ENCODE peak calls at places on chromosomes 2 and 18, in four cellular contexts. One of them, this sample, is unnamed.

GRCh38 chr2:218860950-218861381 is 1.4 kb downstream of the WNT6 start:
- DNase-seq in EL: peak; percentile 70
- DNase-seq in T-helper 17 cell: no peak
- DNase-seq in RKO: peak; percentile 92
- DNase-seq in this sample: no peak

GRCh38 chr2:120747281-120747680 is 11.6 kb downstream of the GLI2 start:
- DNase-seq in EL: no peak
- DNase-seq in RKO: no peak
- DNase-seq in T-helper 17 cell: no peak
- DNase-seq in this sample: no peak

GRCh38 chr18:23141022-23141999 is 6.0 kb downstream of the CABLES1 start:
- DNase-seq in T-helper 17 cell: no peak
- DNase-seq in EL: no peak
- DNase-seq in RKO: no peak
- DNase-seq in this sample: peak; percentile 80

GRCh38 chr18:24659837-24660720 is 199.6 kb downstream of the HRH4 start:
- DNase-seq in EL: peak; percentile 4
- DNase-seq in T-helper 17 cell: no peak
- DNase-seq in RKO: no peak
- DNase-seq in this sample: no peak

GRCh38 chr2:239543696-239544095 is 142.9 kb upstream of the HDAC4 start:
- DNase-seq in T-helper 17 cell: no peak
- DNase-seq in EL: no peak
- DNase-seq in RKO: no peak
- DNase-seq in this sample: no peak

GRCh38 chr2:112163541-112163981 is 25.4 kb downstream of the FBLN7 start:
- DNase-seq in EL: no peak
- DNase-seq in T-helper 17 cell: no peak
- DNase-seq in RKO: no peak
- DNase-seq in this sample: no peak

GRCh38 chr2:191622374-191623320 is 55.3 kb upstream of the NABP1 start:
- DNase-seq in RKO: no peak
- DNase-seq in T-helper 17 cell: no peak
- DNase-seq in EL: no peak
- DNase-seq in this sample: no peak

GRCh38 chr2:191675807-191676667 is 1.9 kb upstream of the NABP1 start:
- DNase-seq in T-helper 17 cell: peak; percentile 32
- DNase-seq in EL: no peak
- DNase-seq in RKO: no peak
- DNase-seq in this sample: peak; percentile 38

GRCh38 chr2:236334122-236334876 is 70.1 kb upstream of the ASB18 start:
- DNase-seq in RKO: no peak
- DNase-seq in T-helper 17 cell: no peak
- DNase-seq in EL: no peak
- DNase-seq in this sample: no peak

GRCh38 chr2:42961385-42961800 is 169.0 kb upstream of the HAAO start:
- DNase-seq in T-helper 17 cell: no peak
- DNase-seq in RKO: no peak
- DNase-seq in EL: no peak
- DNase-seq in this sample: no peak

GRCh38 chr2:134737671-134738070 is 18.9 kb upstream of the TMEM163 start:
- DNase-seq in RKO: no peak
- DNase-seq in T-helper 17 cell: no peak
- DNase-seq in EL: no peak
- DNase-seq in this sample: no peak

GRCh38 chr2:20573611-20574422 is 77.1 kb downstream of the HS1BP3 start:
- DNase-seq in T-helper 17 cell: no peak
- DNase-seq in RKO: no peak
- DNase-seq in EL: no peak
- DNase-seq in this sample: no peak

GRCh38 chr18:59220164-59220783 is 316 bp downstream of the GRP start:
- DNase-seq in EL: peak; percentile 18
- DNase-seq in RKO: no peak
- DNase-seq in T-helper 17 cell: no peak
- DNase-seq in this sample: no peak

GRCh38 chr18:69617888-69618287 is 217.2 kb downstream of the DOK6 start:
- DNase-seq in T-helper 17 cell: no peak
- DNase-seq in RKO: no peak
- DNase-seq in EL: peak; percentile 1
- DNase-seq in this sample: no peak

GRCh38 chr2:240528406-240529040 is 29.3 kb downstream of the ANKMY1 start:
- DNase-seq in RKO: no peak
- DNase-seq in T-helper 17 cell: no peak
- DNase-seq in EL: no peak
- DNase-seq in this sample: no peak

GRCh38 chr2:54613361-54613760 is 110.1 kb upstream of the EML6 start:
- DNase-seq in T-helper 17 cell: no peak
- DNase-seq in EL: no peak
- DNase-seq in RKO: no peak
- DNase-seq in this sample: no peak

GRCh38 chr2:240145461-240145860 is 5.0 kb upstream of the OTOS start:
- DNase-seq in T-helper 17 cell: no peak
- DNase-seq in RKO: no peak
- DNase-seq in EL: no peak
- DNase-seq in this sample: no peak

GRCh38 chr2:88554189-88554588 is 73.1 kb downstream of the EIF2AK3 start:
- DNase-seq in EL: no peak
- DNase-seq in RKO: peak; percentile 8
- DNase-seq in T-helper 17 cell: no peak
- DNase-seq in this sample: peak; percentile 43

GRCh38 chr2:188969236-188970032 is 4.7 kb upstream of the COL3A1 start:
- DNase-seq in EL: peak; percentile 76
- DNase-seq in T-helper 17 cell: no peak
- DNase-seq in RKO: peak; percentile 6
- DNase-seq in this sample: no peak

GRCh38 chr2:191114403-191114886 is 36.3 kb downstream of the STAT4 start:
- DNase-seq in T-helper 17 cell: no peak
- DNase-seq in RKO: peak; percentile 34
- DNase-seq in EL: peak; percentile 42
- DNase-seq in this sample: no peak

GRCh38 chr2:196367633-196368032 is 196.3 kb upstream of the STK17B start:
- DNase-seq in RKO: no peak
- DNase-seq in T-helper 17 cell: no peak
- DNase-seq in EL: no peak
- DNase-seq in this sample: no peak

GRCh38 chr2:96934096-96934495 is 52.3 kb downstream of the FAM178B start:
- DNase-seq in EL: no peak
- DNase-seq in RKO: no peak
- DNase-seq in T-helper 17 cell: no peak
- DNase-seq in this sample: no peak

GRCh38 chr2:73983322-73984202 is 1.1 kb upstream of the TET3 start:
- DNase-seq in RKO: peak; percentile 38
- DNase-seq in T-helper 17 cell: no peak
- DNase-seq in EL: no peak
- DNase-seq in this sample: no peak

GRCh38 chr2:20623241-20623640 is 27.7 kb downstream of the HS1BP3 start:
- DNase-seq in T-helper 17 cell: no peak
- DNase-seq in EL: no peak
- DNase-seq in RKO: no peak
- DNase-seq in this sample: no peak

GRCh38 chr2:3105814-3106569 is 271.6 kb downstream of the EIPR1 start:
- DNase-seq in T-helper 17 cell: no peak
- DNase-seq in EL: no peak
- DNase-seq in RKO: no peak
- DNase-seq in this sample: no peak

GRCh38 chr2:134287323-134287722 is 33.5 kb downstream of the MGAT5 start:
- DNase-seq in T-helper 17 cell: no peak
- DNase-seq in RKO: no peak
- DNase-seq in EL: no peak
- DNase-seq in this sample: no peak

GRCh38 chr2:234494361-234495075 is 2.4 kb downstream of the ARL4C start:
- DNase-seq in EL: no peak
- DNase-seq in RKO: no peak
- DNase-seq in T-helper 17 cell: no peak
- DNase-seq in this sample: no peak

GRCh38 chr2:85797959-85798358 is 44.2 kb downstream of the ATOH8 start:
- DNase-seq in T-helper 17 cell: no peak
- DNase-seq in EL: peak; percentile 58
- DNase-seq in RKO: peak; percentile 13
- DNase-seq in this sample: peak; percentile 59

GRCh38 chr2:11029136-11029535 is 117.4 kb downstream of the KCNF1 start:
- DNase-seq in T-helper 17 cell: no peak
- DNase-seq in RKO: no peak
- DNase-seq in EL: no peak
- DNase-seq in this sample: no peak

GRCh38 chr2:233972941-233973575 is 55.9 kb downstream of the TRPM8 start:
- DNase-seq in EL: no peak
- DNase-seq in RKO: no peak
- DNase-seq in T-helper 17 cell: no peak
- DNase-seq in this sample: peak; percentile 10

GRCh38 chr18:22167471-22168151 is 1.8 kb upstream of the GATA6 start:
- DNase-seq in RKO: no peak
- DNase-seq in T-helper 17 cell: no peak
- DNase-seq in EL: peak; percentile 31
- DNase-seq in this sample: no peak

GRCh38 chr2:53075760-53076159 is 691.8 kb upstream of the CHAC2 start:
- DNase-seq in T-helper 17 cell: no peak
- DNase-seq in RKO: no peak
- DNase-seq in EL: peak; percentile 1
- DNase-seq in this sample: no peak

GRCh38 chr2:199940373-199940772 is 14.9 kb downstream of the TYW5 start:
- DNase-seq in T-helper 17 cell: no peak
- DNase-seq in EL: peak; percentile 25
- DNase-seq in RKO: peak; percentile 80
- DNase-seq in this sample: peak; percentile 66

GRCh38 chr18:59704146-59704545 is 6.9 kb upstream of the CCBE1 start:
- DNase-seq in RKO: no peak
- DNase-seq in T-helper 17 cell: no peak
- DNase-seq in EL: peak; percentile 15
- DNase-seq in this sample: no peak

GRCh38 chr2:145906356-145906755 is 1386.4 kb upstream of the ZEB2 start:
- DNase-seq in EL: peak; percentile 6
- DNase-seq in T-helper 17 cell: no peak
- DNase-seq in RKO: no peak
- DNase-seq in this sample: no peak

GRCh38 chr2:239498981-239499633 is 98.3 kb upstream of the HDAC4 start:
- DNase-seq in RKO: no peak
- DNase-seq in T-helper 17 cell: no peak
- DNase-seq in EL: no peak
- DNase-seq in this sample: no peak

GRCh38 chr2:61471905-61472805 is 1.3 kb upstream of the USP34 start:
- DNase-seq in T-helper 17 cell: peak; percentile 7
- DNase-seq in EL: peak; percentile 40
- DNase-seq in RKO: peak; percentile 62
- DNase-seq in this sample: peak; percentile 14